ENCODE peak calls at places on chromosome 19, in six cellular contexts. One of them, this sample, is unnamed.

GRCh38 chr19:21912654-21913053 is 76.7 kb upstream of the ZNF43 start:
- DNase-seq in mesendoderm: no peak
- DNase-seq in tibial nerve: no peak
- DNase-seq in naive thymus-derived CD4-positive, alpha-beta T cell: no peak
- DNase-seq in GM23248: no peak
- DNase-seq in SJCRH30: no peak
- DNase-seq in this sample: no peak

GRCh38 chr19:18392417-18392816 is 5.0 kb downstream of the LRRC25 start:
- DNase-seq in naive thymus-derived CD4-positive, alpha-beta T cell: no peak
- DNase-seq in tibial nerve: peak
- DNase-seq in GM23248: no peak
- DNase-seq in SJCRH30: no peak
- DNase-seq in mesendoderm: no peak
- DNase-seq in this sample: no peak

GRCh38 chr19:40503300-40503699 is 36.5 kb downstream of the SPTBN4 start:
- DNase-seq in GM23248: no peak
- DNase-seq in mesendoderm: peak
- DNase-seq in naive thymus-derived CD4-positive, alpha-beta T cell: no peak
- DNase-seq in tibial nerve: no peak
- DNase-seq in SJCRH30: peak
- DNase-seq in this sample: no peak

GRCh38 chr19:44113784-44114390 is 688 bp downstream of the ZNF225 start:
- DNase-seq in tibial nerve: no peak
- DNase-seq in mesendoderm: peak
- DNase-seq in GM23248: peak
- DNase-seq in naive thymus-derived CD4-positive, alpha-beta T cell: peak
- DNase-seq in SJCRH30: peak
- DNase-seq in this sample: no peak

GRCh38 chr19:12733369-12733896 is 1.1 kb downstream of the TRIR start:
- DNase-seq in tibial nerve: no peak
- DNase-seq in naive thymus-derived CD4-positive, alpha-beta T cell: peak
- DNase-seq in SJCRH30: peak
- DNase-seq in GM23248: peak
- DNase-seq in mesendoderm: peak
- DNase-seq in this sample: peak

GRCh38 chr19:16591803-16592556 is 19.8 kb upstream of the SLC35E1 start:
- DNase-seq in tibial nerve: no peak
- DNase-seq in naive thymus-derived CD4-positive, alpha-beta T cell: no peak
- DNase-seq in mesendoderm: no peak
- DNase-seq in GM23248: peak
- DNase-seq in SJCRH30: no peak
- DNase-seq in this sample: no peak

GRCh38 chr19:46022431-46023310 is at the start of gene PGLYRP1:
- DNase-seq in naive thymus-derived CD4-positive, alpha-beta T cell: no peak
- DNase-seq in GM23248: no peak
- DNase-seq in mesendoderm: no peak
- DNase-seq in tibial nerve: no peak
- DNase-seq in SJCRH30: no peak
- DNase-seq in this sample: no peak

GRCh38 chr19:459724-460511 is 915 bp downstream of the SHC2 start:
- DNase-seq in GM23248: peak
- DNase-seq in naive thymus-derived CD4-positive, alpha-beta T cell: no peak
- DNase-seq in tibial nerve: peak
- DNase-seq in SJCRH30: peak
- DNase-seq in mesendoderm: peak
- DNase-seq in this sample: peak

GRCh38 chr19:58229255-58229639 is 533 bp downstream of the ZNF544 start:
- DNase-seq in naive thymus-derived CD4-positive, alpha-beta T cell: peak
- DNase-seq in SJCRH30: peak
- DNase-seq in GM23248: peak
- DNase-seq in mesendoderm: peak
- DNase-seq in tibial nerve: no peak
- DNase-seq in this sample: peak

GRCh38 chr19:35845215-35846037 is 6.9 kb downstream of the NPHS1 start:
- DNase-seq in mesendoderm: peak
- DNase-seq in SJCRH30: no peak
- DNase-seq in tibial nerve: no peak
- DNase-seq in naive thymus-derived CD4-positive, alpha-beta T cell: no peak
- DNase-seq in GM23248: peak
- DNase-seq in this sample: no peak

GRCh38 chr19:8393871-8394250 is 3.7 kb downstream of the RAB11B start:
- DNase-seq in mesendoderm: no peak
- DNase-seq in tibial nerve: no peak
- DNase-seq in naive thymus-derived CD4-positive, alpha-beta T cell: no peak
- DNase-seq in GM23248: no peak
- DNase-seq in SJCRH30: no peak
- DNase-seq in this sample: no peak
- H3K27ac ChIP-seq in mesendoderm: no peak
- H3K27ac ChIP-seq in tibial nerve: peak
- H3K27ac ChIP-seq in naive thymus-derived CD4-positive, alpha-beta T cell: no peak
- H3K27ac ChIP-seq in GM23248: peak
- H3K27ac ChIP-seq in SJCRH30: peak
- H3K27ac ChIP-seq in this sample: no peak

GRCh38 chr19:47419037-47419783 is at the start of gene MEIS3:
- DNase-seq in tibial nerve: no peak
- DNase-seq in mesendoderm: peak
- DNase-seq in SJCRH30: no peak
- DNase-seq in GM23248: peak
- DNase-seq in naive thymus-derived CD4-positive, alpha-beta T cell: no peak
- DNase-seq in this sample: no peak

GRCh38 chr19:47416667-47417033 is 2.7 kb downstream of the MEIS3 start:
- DNase-seq in mesendoderm: no peak
- DNase-seq in tibial nerve: no peak
- DNase-seq in SJCRH30: no peak
- DNase-seq in naive thymus-derived CD4-positive, alpha-beta T cell: no peak
- DNase-seq in GM23248: no peak
- DNase-seq in this sample: no peak

GRCh38 chr19:47418595-47419036 is 711 bp downstream of the MEIS3 start:
- DNase-seq in SJCRH30: peak
- DNase-seq in mesendoderm: no peak
- DNase-seq in naive thymus-derived CD4-positive, alpha-beta T cell: no peak
- DNase-seq in GM23248: peak
- DNase-seq in tibial nerve: no peak
- DNase-seq in this sample: no peak

GRCh38 chr19:47417107-47417745 is 2.1 kb downstream of the MEIS3 start:
- DNase-seq in GM23248: no peak
- DNase-seq in SJCRH30: no peak
- DNase-seq in tibial nerve: no peak
- DNase-seq in mesendoderm: no peak
- DNase-seq in naive thymus-derived CD4-positive, alpha-beta T cell: no peak
- DNase-seq in this sample: no peak

GRCh38 chr19:47417746-47418594 is 1.4 kb downstream of the MEIS3 start:
- DNase-seq in GM23248: peak
- DNase-seq in SJCRH30: no peak
- DNase-seq in mesendoderm: no peak
- DNase-seq in naive thymus-derived CD4-positive, alpha-beta T cell: no peak
- DNase-seq in tibial nerve: no peak
- DNase-seq in this sample: no peak
- H3K4me3 ChIP-seq in GM23248: peak
- H3K4me3 ChIP-seq in SJCRH30: peak
- H3K4me3 ChIP-seq in mesendoderm: peak
- H3K4me3 ChIP-seq in naive thymus-derived CD4-positive, alpha-beta T cell: no peak
- H3K4me3 ChIP-seq in tibial nerve: no peak
- H3K4me3 ChIP-seq in this sample: no peak

GRCh38 chr19:42131149-42132029 is 857 bp downstream of the POU2F2 start:
- DNase-seq in naive thymus-derived CD4-positive, alpha-beta T cell: no peak
- DNase-seq in GM23248: no peak
- DNase-seq in mesendoderm: no peak
- DNase-seq in tibial nerve: no peak
- DNase-seq in SJCRH30: no peak
- DNase-seq in this sample: no peak
- H3K27ac ChIP-seq in naive thymus-derived CD4-positive, alpha-beta T cell: peak
- H3K27ac ChIP-seq in GM23248: no peak
- H3K27ac ChIP-seq in mesendoderm: no peak
- H3K27ac ChIP-seq in tibial nerve: no peak
- H3K27ac ChIP-seq in SJCRH30: no peak
- H3K27ac ChIP-seq in this sample: peak

GRCh38 chr19:4908781-4909171 is 525 bp upstream of the UHRF1 start:
- DNase-seq in GM23248: no peak
- DNase-seq in mesendoderm: no peak
- DNase-seq in SJCRH30: peak
- DNase-seq in tibial nerve: no peak
- DNase-seq in naive thymus-derived CD4-positive, alpha-beta T cell: no peak
- DNase-seq in this sample: no peak
- H3K4me3 ChIP-seq in GM23248: peak
- H3K4me3 ChIP-seq in mesendoderm: no peak
- H3K4me3 ChIP-seq in SJCRH30: peak
- H3K4me3 ChIP-seq in tibial nerve: no peak
- H3K4me3 ChIP-seq in naive thymus-derived CD4-positive, alpha-beta T cell: peak
- H3K4me3 ChIP-seq in this sample: peak

DNA sequence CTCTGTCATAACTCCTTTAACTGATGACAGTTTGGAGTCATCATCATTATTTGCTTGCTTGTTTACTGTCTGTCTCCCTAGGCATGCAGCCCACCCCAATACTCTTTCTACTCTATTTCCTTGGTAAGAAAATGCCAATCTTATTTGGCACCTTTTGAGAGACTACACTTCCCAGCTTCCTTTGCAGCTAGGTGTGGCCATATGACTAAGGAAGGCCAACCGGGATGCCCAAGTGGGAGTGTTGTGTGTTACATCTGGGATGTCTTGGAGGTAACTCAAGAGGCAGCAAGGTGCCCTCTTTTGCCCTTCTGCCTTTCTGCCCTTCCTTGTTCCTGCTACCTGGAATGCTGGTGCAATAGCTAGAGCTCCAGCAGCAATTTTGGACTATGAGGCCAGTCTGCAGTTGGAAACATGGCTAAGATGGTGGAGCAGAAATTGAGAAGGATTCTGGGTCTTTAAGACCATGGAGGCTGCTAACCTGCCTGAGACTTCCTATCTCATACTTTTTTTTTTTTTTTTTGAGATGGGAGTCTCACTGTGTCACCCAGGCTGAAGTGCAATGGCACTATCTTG is 27.5 kb downstream of the C19orf81 start:
- DNase-seq in SJCRH30: no peak
- DNase-seq in tibial nerve: no peak
- DNase-seq in GM23248: no peak
- DNase-seq in naive thymus-derived CD4-positive, alpha-beta T cell: no peak
- DNase-seq in mesendoderm: no peak
- DNase-seq in this sample: no peak
- H3K27ac ChIP-seq in SJCRH30: no peak
- H3K27ac ChIP-seq in tibial nerve: no peak
- H3K27ac ChIP-seq in GM23248: no peak
- H3K27ac ChIP-seq in naive thymus-derived CD4-positive, alpha-beta T cell: no peak
- H3K27ac ChIP-seq in mesendoderm: no peak
- H3K27ac ChIP-seq in this sample: no peak

DNA sequence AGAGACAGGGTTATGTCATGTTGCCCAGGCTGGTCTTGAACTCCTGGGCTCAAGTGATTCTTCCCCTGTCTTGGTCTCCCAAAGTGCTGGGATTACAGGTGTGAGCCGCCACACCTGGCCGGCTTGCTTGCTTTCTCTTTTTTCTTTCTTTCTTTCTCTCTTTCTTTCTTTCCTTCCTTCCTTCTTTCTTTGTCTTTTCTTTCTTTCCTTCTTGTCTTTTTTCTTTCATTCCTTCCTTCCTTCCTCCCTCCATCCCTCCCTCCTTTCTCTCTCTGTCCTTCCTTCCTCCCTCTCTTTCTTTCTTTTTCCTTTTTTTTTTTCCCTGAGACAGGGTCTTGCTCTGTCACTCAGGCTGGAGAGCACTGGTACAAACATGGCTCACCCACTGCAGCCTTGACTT is 6.8 kb upstream of the BTBD2 start:
- DNase-seq in mesendoderm: no peak
- DNase-seq in tibial nerve: no peak
- DNase-seq in SJCRH30: no peak
- DNase-seq in naive thymus-derived CD4-positive, alpha-beta T cell: no peak
- DNase-seq in GM23248: no peak
- DNase-seq in this sample: no peak
- H3K4me3 ChIP-seq in mesendoderm: no peak
- H3K4me3 ChIP-seq in tibial nerve: no peak
- H3K4me3 ChIP-seq in SJCRH30: no peak
- H3K4me3 ChIP-seq in naive thymus-derived CD4-positive, alpha-beta T cell: no peak
- H3K4me3 ChIP-seq in GM23248: no peak
- H3K4me3 ChIP-seq in this sample: no peak

GRCh38 chr19:3672575-3672948 is 27.7 kb downstream of the PIP5K1C start:
- DNase-seq in tibial nerve: no peak
- DNase-seq in naive thymus-derived CD4-positive, alpha-beta T cell: no peak
- DNase-seq in GM23248: no peak
- DNase-seq in SJCRH30: no peak
- DNase-seq in mesendoderm: no peak
- DNase-seq in this sample: no peak
- H3K27ac ChIP-seq in tibial nerve: peak
- H3K27ac ChIP-seq in naive thymus-derived CD4-positive, alpha-beta T cell: no peak
- H3K27ac ChIP-seq in GM23248: no peak
- H3K27ac ChIP-seq in SJCRH30: peak
- H3K27ac ChIP-seq in mesendoderm: no peak
- H3K27ac ChIP-seq in this sample: no peak

This sample was measured in CD4-positive, alpha-beta memory T cell.